ENCODE peak calls at places on chromosomes 6 and 20, in eight cellular contexts. M is CD4-positive, alpha-beta T cell; S is M059J; F is stimulated activated CD4-positive, alpha-beta T cell treated with anti-CD3 and anti-CD28 coated beads, Interleukin-1b, Interleukin-23, amount 100 ng/mL, for 4 hours; R is GM20000; J is osteocyte; X is occipital lobe; H is activated CD8-positive, alpha-beta memory T cell treated with anti-CD3 and anti-CD28 coated beads, Interleukin-2, amount 50 U/mL, for 48 hours. Q is an unnamed sample.

GRCh38 chr6:99148761-99149160 is 200.7 kb downstream of the FAXC start:
- DNase-seq in M (no peak), S (no peak), F (no peak), R (no peak), J (no peak), X (no peak), H (no peak), Q (no peak)

GRCh38 chr20:58645277-58645968 is 5.7 kb upstream of the STX16 start:
- DNase-seq in M (no peak), S (peak; percentile 98), F (no peak), R (no peak), J (peak; percentile 36), X (no peak), H (peak; percentile 10), Q (peak; percentile 73)

GRCh38 chr6:158831571-158831970 is 12.4 kb upstream of the EZR start:
- DNase-seq in M (no peak), S (no peak), F (no peak), R (no peak), J (no peak), X (no peak), H (no peak), Q (no peak)

GRCh38 chr20:5531318-5532081 is 214.7 kb upstream of the PROKR2 start:
- DNase-seq in M (no peak), S (peak; percentile 47), F (no peak), R (no peak), J (peak; percentile 70), X (no peak), H (no peak), Q (peak; percentile 15)

GRCh38 chr20:41738584-41739193 is 120.5 kb upstream of the CHD6 start:
- DNase-seq in M (no peak), S (peak; percentile 50), F (peak; percentile 11), R (peak; percentile 38), J (no peak), X (peak; percentile 5), H (peak; percentile 70), Q (peak; percentile 62)

GRCh38 chr6:52641388-52641787 is 29.5 kb upstream of the TMEM14A start:
- DNase-seq in M (no peak), S (no peak), F (no peak), R (no peak), J (no peak), X (no peak), H (no peak), Q (no peak)

GRCh38 chr6:136728976-136729515 is 63.2 kb downstream of the MAP3K5 start:
- DNase-seq in M (no peak), S (no peak), F (no peak), R (no peak), J (no peak), X (no peak), H (no peak), Q (no peak)

GRCh38 chr6:108742041-108742440 is 106.2 kb upstream of the ARMC2 start:
- DNase-seq in M (no peak), S (no peak), F (no peak), R (no peak), J (no peak), X (no peak), H (no peak), Q (no peak)

GRCh38 chr6:82067021-82067420 is 180.5 kb downstream of the IBTK start:
- DNase-seq in M (no peak), S (no peak), F (no peak), R (peak; percentile 60), J (no peak), X (no peak), H (no peak), Q (no peak)

Q was measured in ELR.